ENCODE peak calls at places on chromosome 15, in six cellular contexts. Y is HEK293T, A is mesothelial cell of epicardium, O is A549, W is AG09319, U is uterus. J is an unnamed sample.

GRCh38 chr15:94674251-94674650 is 442.9 kb downstream of the MCTP2 start:
- DNase-seq in U (peak), O (no peak), A (no peak), Y (no peak), W (no peak), J (no peak)

GRCh38 chr15:86162172-86162591 is 82.5 kb downstream of the AGBL1 start:
- DNase-seq in Y (no peak), U (no peak), A (no peak), O (no peak), W (no peak), J (no peak)

GRCh38 chr15:67146875-67147381 is 81.5 kb downstream of the SMAD3 start:
- DNase-seq in U (peak), A (no peak), Y (no peak), W (no peak), O (peak), J (peak)

GRCh38 chr15:59994855-59995557 is 9.1 kb upstream of the FOXB1 start:
- DNase-seq in O (no peak), U (no peak), A (no peak), Y (no peak), W (no peak), J (no peak)

GRCh38 chr15:48798319-48798718 is 12.6 kb downstream of the CEP152 start:
- DNase-seq in A (no peak), Y (no peak), W (no peak), O (no peak), U (no peak), J (no peak)

GRCh38 chr15:79113831-79114230 is 23.3 kb upstream of the RASGRF1 start:
- DNase-seq in A (no peak), U (no peak), Y (no peak), O (no peak), W (no peak), J (no peak)

GRCh38 chr15:47717036-47717611 is at the start of gene SEMA6D:
- DNase-seq in W (peak), A (peak), O (peak), Y (peak), U (peak), J (peak)

GRCh38 chr15:66498501-66499386 is 1.2 kb upstream of the SNAPC5 start:
- DNase-seq in U (no peak), A (no peak), W (no peak), Y (no peak), O (peak), J (no peak)

GRCh38 chr15:52780172-52780980 is 9.8 kb downstream of the ONECUT1 start:
- DNase-seq in U (no peak), W (no peak), A (no peak), O (peak), Y (peak), J (peak)

GRCh38 chr15:62765916-62766315 is 276.6 kb upstream of the TPM1 start:
- DNase-seq in U (no peak), Y (no peak), O (no peak), W (no peak), A (no peak), J (no peak)